ENCODE peak calls at places on chromosome 20, in six cellular contexts. Z is nephron progenitor cell, W is progenitor cell of endocrine pancreas, P is astrocyte, N is HFFc6, S is GM10248. K is an unnamed sample.

GRCh38 chr20:32681175-32682084 is 7.7 kb upstream of the C20orf203 start:
- DNase-seq in W (no peak), N (no peak), S (no peak), Z (peak; percentile 29), P (peak; percentile 13), K (peak; percentile 56)

GRCh38 chr20:46604551-46605133 is 46.6 kb downstream of the SLC13A3 start:
- DNase-seq in P (no peak), S (no peak), N (no peak), Z (no peak), W (no peak), K (no peak)

GRCh38 chr20:22490287-22491187 is 93.8 kb downstream of the FOXA2 start:
- DNase-seq in P (no peak), Z (peak; percentile 34), S (no peak), N (no peak), W (peak; percentile 93), K (no peak)

GRCh38 chr20:22403860-22404608 is 180.3 kb downstream of the FOXA2 start:
- DNase-seq in N (no peak), P (no peak), S (no peak), Z (no peak), W (no peak), K (no peak)

GRCh38 chr20:19300395-19300794 is 88.0 kb downstream of the SLC24A3 start:
- DNase-seq in S (no peak), N (no peak), P (no peak), Z (no peak), W (no peak), K (no peak)

GRCh38 chr20:50110141-50111047 is 2.6 kb downstream of the UBE2V1 start:
- DNase-seq in S (peak; percentile 51), N (peak; percentile 58), Z (no peak), P (peak; percentile 74), W (no peak), K (peak; percentile 84)

GRCh38 chr20:49466114-49466912 is 16.2 kb downstream of the KCNB1 start:
- DNase-seq in S (no peak), N (no peak), Z (no peak), W (no peak), P (no peak), K (no peak)

GRCh38 chr20:40663991-40664880 is 24.8 kb downstream of the MAFB start:
- DNase-seq in W (peak; percentile 54), Z (no peak), N (no peak), P (no peak), S (no peak), K (no peak)

GRCh38 chr20:49887251-49887827 is 28.0 kb downstream of the SPATA2 start:
- DNase-seq in N (peak; percentile 4), W (no peak), P (peak; percentile 8), Z (no peak), S (no peak), K (no peak)

GRCh38 chr20:20685635-20686034 is 26.8 kb downstream of the RALGAPA2 start:
- DNase-seq in N (no peak), P (no peak), S (no peak), W (no peak), Z (no peak), K (no peak)

GRCh38 chr20:2984956-2985661 is 58.3 kb upstream of the GNRH2 start:
- DNase-seq in W (no peak), N (peak; percentile 35), Z (no peak), S (no peak), P (peak; percentile 66), K (peak; percentile 72)

GRCh38 chr20:57389695-57390603 is 1.2 kb upstream of the RBM38 start:
- DNase-seq in W (no peak), S (peak; percentile 66), P (no peak), N (no peak), Z (peak; percentile 50), K (peak; percentile 75)

GRCh38 chr20:4544765-4545164 is 176.9 kb upstream of the PRND start:
- DNase-seq in N (peak; percentile 75), P (peak; percentile 73), W (no peak), S (no peak), Z (no peak), K (no peak)

GRCh38 chr20:12203399-12203798 is 285.7 kb downstream of the BTBD3 start:
- DNase-seq in P (no peak), N (no peak), Z (no peak), S (no peak), W (no peak), K (no peak)

GRCh38 chr20:45067558-45067957 is 33.4 kb downstream of the KCNS1 start:
- DNase-seq in Z (no peak), N (peak; percentile 50), S (no peak), W (no peak), P (peak; percentile 49), K (no peak)

GRCh38 chr20:38612921-38613320 is 11.3 kb downstream of the ARHGAP40 start:
- DNase-seq in N (no peak), P (no peak), Z (no peak), W (no peak), S (no peak), K (no peak)

GRCh38 chr20:53399592-53400335 is 193.9 kb downstream of the ZNF217 start:
- DNase-seq in S (no peak), Z (no peak), N (no peak), P (peak; percentile 39), W (no peak), K (no peak)

GRCh38 chr20:48897298-48898044 is 24.0 kb upstream of the ARFGEF2 start:
- DNase-seq in P (peak; percentile 94), S (no peak), W (no peak), N (peak; percentile 89), Z (no peak), K (no peak)

GRCh38 chr20:53937929-53938367 is 132.4 kb downstream of the BCAS1 start:
- DNase-seq in Z (no peak), W (no peak), P (no peak), S (no peak), N (no peak), K (no peak)

GRCh38 chr20:33337119-33337518 is 54.1 kb downstream of the BPIFB1 start:
- DNase-seq in W (no peak), P (no peak), N (no peak), Z (no peak), S (no peak), K (no peak)

GRCh38 chr20:62159835-62160234 is 16.3 kb downstream of the SS18L1 start:
- DNase-seq in N (peak; percentile 14), W (no peak), Z (no peak), P (peak; percentile 70), S (peak; percentile 84), K (peak; percentile 86)

GRCh38 chr20:11948809-11949208 is 31.1 kb downstream of the BTBD3 start:
- DNase-seq in Z (no peak), P (no peak), N (no peak), W (no peak), S (no peak), K (no peak)

GRCh38 chr20:32780749-32781402 is 18.7 kb downstream of the DNMT3B start:
- DNase-seq in W (no peak), P (no peak), N (no peak), Z (no peak), S (no peak), K (no peak)

GRCh38 chr20:49400904-49401303 is 81.6 kb downstream of the KCNB1 start:
- DNase-seq in Z (no peak), S (no peak), N (no peak), W (no peak), P (no peak), K (no peak)

GRCh38 chr20:1827974-1828785 is 67.0 kb upstream of the SIRPA start:
- DNase-seq in S (no peak), Z (no peak), P (no peak), W (no peak), N (no peak), K (no peak)

GRCh38 chr20:19995220-19995863 is 21.8 kb upstream of the NAA20 start:
- DNase-seq in P (peak; percentile 46), W (no peak), Z (no peak), S (peak; percentile 57), N (peak; percentile 43), K (peak; percentile 48)

GRCh38 chr20:33474097-33474846 is 15.6 kb upstream of the CBFA2T2 start:
- DNase-seq in N (no peak), P (no peak), W (no peak), Z (no peak), S (no peak), K (no peak)

GRCh38 chr20:815914-816606 is 17.5 kb upstream of the FAM110A start:
- DNase-seq in W (peak; percentile 51), P (peak; percentile 18), Z (peak; percentile 80), S (peak; percentile 77), N (no peak), K (peak; percentile 79)

GRCh38 chr20:63518946-63519764 is 1.4 kb upstream of the PPDPF start:
- DNase-seq in N (no peak), S (no peak), Z (no peak), W (peak; percentile 10), P (no peak), K (no peak)
- TF ChIP-seq CTCF in N (no peak), S (no peak), Z (no peak), W (no peak), P (no peak), K (no peak)

DNA sequence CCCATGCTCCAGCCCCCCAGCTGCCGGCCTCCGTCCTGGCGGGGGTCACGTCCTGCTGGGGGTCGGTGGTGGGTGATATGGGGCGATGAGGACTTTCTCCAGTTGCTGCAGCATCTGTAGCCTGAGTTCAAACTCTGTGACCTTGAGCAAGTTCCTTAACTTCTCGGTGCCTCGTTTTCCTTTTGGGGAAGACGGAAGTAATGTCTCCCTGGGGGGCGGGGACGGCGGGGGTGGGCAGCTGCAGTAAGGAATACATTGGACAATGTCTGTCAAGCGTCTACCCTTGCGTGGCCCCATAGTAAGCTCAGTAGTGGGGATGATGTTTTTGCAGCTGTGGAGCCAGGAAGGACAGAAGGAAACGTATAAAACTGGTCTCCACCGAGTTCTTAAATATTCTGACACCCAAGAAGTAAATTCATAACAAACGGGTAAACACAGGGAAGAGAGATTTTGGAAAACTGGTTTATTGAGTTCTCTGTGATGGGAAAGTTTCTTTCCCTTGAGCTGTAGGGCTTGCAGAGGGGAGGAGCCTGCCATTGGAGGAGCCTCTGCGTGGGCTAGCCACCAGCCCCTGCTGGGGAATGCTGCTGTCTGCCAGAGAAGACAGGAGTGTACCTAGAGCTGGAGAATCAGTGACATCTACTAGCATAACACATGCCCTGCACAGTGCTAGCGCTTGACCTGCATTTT is 1.0 kb upstream of the ACSS1 start:
- DNase-seq in S (no peak), W (no peak), Z (no peak), N (no peak), P (no peak), K (peak; percentile 30)
- TF ChIP-seq CTCF in S (no peak), W (no peak), Z (no peak), N (no peak), P (no peak), K (no peak)

GRCh38 chr20:61112515-61112914 is 139.5 kb upstream of the CDH4 start:
- DNase-seq in P (no peak), N (no peak), W (no peak), Z (no peak), S (no peak), K (no peak)
- TF ChIP-seq CTCF in P (no peak), N (no peak), W (no peak), Z (no peak), S (no peak), K (no peak)

GRCh38 chr20:47851774-47852173 is 66.5 kb upstream of the SULF2 start:
- DNase-seq in W (no peak), P (no peak), N (no peak), S (no peak), Z (no peak), K (no peak)

GRCh38 chr20:47855799-47856198 is 70.5 kb upstream of the SULF2 start:
- DNase-seq in N (no peak), W (no peak), S (no peak), Z (no peak), P (no peak), K (no peak)

GRCh38 chr20:47857142-47857993 is 72.1 kb upstream of the SULF2 start:
- DNase-seq in P (peak; percentile 84), Z (peak; percentile 72), N (no peak), W (no peak), S (peak; percentile 77), K (no peak)

GRCh38 chr20:47857994-47858557 is 72.8 kb upstream of the SULF2 start:
- DNase-seq in S (no peak), Z (no peak), W (no peak), P (peak; percentile 77), N (no peak), K (no peak)

GRCh38 chr20:47854687-47855212 is 69.5 kb upstream of the SULF2 start:
- DNase-seq in N (peak; percentile 5), Z (no peak), P (peak; percentile 47), S (peak; percentile 57), W (no peak), K (peak; percentile 3)
- TF ChIP-seq CTCF in N (peak; percentile 72), Z (no peak), P (peak; percentile 45), S (peak; percentile 50), W (peak; percentile 54), K (no peak)

K was measured in activated CD8-positive, alpha-beta T cell treated with anti-CD3 and anti-CD28 coated beads for 36 hours.